ENCODE peak calls at places on chromosome 17, in seven cellular contexts. F, O, Y, M, U, Z and W are unnamed samples.

GRCh38 chr17:76480676-76481075 is 13.3 kb downstream of the AANAT start:
- DNase-seq in F (no peak), O (no peak), Y (no peak), M (no peak), U (no peak), Z (no peak), W (no peak)

GRCh38 chr17:76540381-76541300 is 797 bp downstream of the PRCD start:
- DNase-seq in F (no peak), O (peak; percentile 95), Y (peak; percentile 100), M (peak; percentile 16), U (peak; percentile 88), Z (peak; percentile 93), W (peak; percentile 97)

GRCh38 chr17:49914096-49914490 is 54.9 kb upstream of the DLX4 start:
- DNase-seq in F (no peak), O (no peak), Y (no peak), M (no peak), U (no peak), Z (no peak), W (no peak)

GRCh38 chr17:61279476-61280145 is 120.0 kb upstream of the TBX2 start:
- DNase-seq in F (no peak), O (no peak), Y (no peak), M (no peak), U (no peak), Z (no peak), W (no peak)

GRCh38 chr17:13521784-13522183 is 79.9 kb downstream of the HS3ST3A1 start:
- DNase-seq in F (no peak), O (no peak), Y (no peak), M (no peak), U (no peak), Z (no peak), W (no peak)

GRCh38 chr17:57044976-57045867 is 39.8 kb upstream of the AKAP1 start:
- DNase-seq in F (no peak), O (peak; percentile 46), Y (no peak), M (no peak), U (no peak), Z (no peak), W (peak; percentile 70)

GRCh38 chr17:80612997-80613731 is 68.5 kb downstream of the RPTOR start:
- DNase-seq in F (no peak), O (peak; percentile 82), Y (no peak), M (no peak), U (no peak), Z (no peak), W (no peak)

GRCh38 chr17:80882323-80882722 is 109.3 kb upstream of the CHMP6 start:
- DNase-seq in F (no peak), O (no peak), Y (no peak), M (no peak), U (peak; percentile 46), Z (no peak), W (peak; percentile 20)

GRCh38 chr17:10698116-10698818 is 873 bp downstream of the ADPRM start:
- DNase-seq in F (no peak), O (no peak), Y (no peak), M (no peak), U (no peak), Z (no peak), W (no peak)

GRCh38 chr17:62724398-62725146 is 83.5 kb downstream of the MARCHF10 start:
- DNase-seq in F (peak; percentile 45), O (no peak), Y (peak; percentile 31), M (peak; percentile 70), U (peak; percentile 89), Z (no peak), W (no peak)

GRCh38 chr17:64507418-64507766 is 615 bp downstream of the CEP95 start:
- DNase-seq in F (no peak), O (peak; percentile 63), Y (peak; percentile 35), M (peak; percentile 6), U (no peak), Z (no peak), W (no peak)

GRCh38 chr17:40818733-40819527 is 3.5 kb downstream of the KRT10 start:
- DNase-seq in F (peak; percentile 71), O (peak; percentile 88), Y (peak; percentile 90), M (peak; percentile 74), U (peak; percentile 94), Z (peak; percentile 53), W (peak; percentile 92)

GRCh38 chr17:39194089-39194984 is 3.1 kb downstream of the CACNB1 start:
- DNase-seq in F (no peak), O (no peak), Y (peak; percentile 93), M (no peak), U (no peak), Z (no peak), W (no peak)

GRCh38 chr17:56933868-56934267 is 20.0 kb upstream of the TRIM25 start:
- DNase-seq in F (no peak), O (no peak), Y (no peak), M (no peak), U (no peak), Z (no peak), W (no peak)

GRCh38 chr17:76569607-76570279 is 15.9 kb downstream of the ST6GALNAC2 start:
- DNase-seq in F (no peak), O (no peak), Y (peak; percentile 49), M (no peak), U (peak; percentile 82), Z (no peak), W (peak; percentile 92)

GRCh38 chr17:81025756-81026155 is 9.2 kb upstream of the BAIAP2 start:
- DNase-seq in F (no peak), O (no peak), Y (no peak), M (no peak), U (peak; percentile 68), Z (no peak), W (peak; percentile 61)

GRCh38 chr17:14746784-14747575 is 446.1 kb downstream of the HS3ST3B1 start:
- DNase-seq in F (no peak), O (no peak), Y (no peak), M (no peak), U (no peak), Z (no peak), W (no peak)

GRCh38 chr17:3547628-3548027 is 10.0 kb downstream of the TRPV3 start:
- DNase-seq in F (no peak), O (no peak), Y (peak; percentile 22), M (no peak), U (no peak), Z (no peak), W (peak; percentile 60)

GRCh38 chr17:7557825-7558543 is 566 bp upstream of the TNFSF13 start:
- DNase-seq in F (no peak), O (peak; percentile 97), Y (peak; percentile 93), M (no peak), U (peak; percentile 95), Z (no peak), W (peak; percentile 97)

GRCh38 chr17:6458416-6458950 is 14.2 kb downstream of the PIMREG start:
- DNase-seq in F (no peak), O (no peak), Y (no peak), M (no peak), U (peak; percentile 68), Z (no peak), W (peak; percentile 62)

GRCh38 chr17:40648326-40648968 is 829 bp upstream of the SMARCE1 start:
- DNase-seq in F (no peak), O (peak; percentile 65), Y (no peak), M (no peak), U (no peak), Z (no peak), W (no peak)

GRCh38 chr17:31823014-31823413 is 36.0 kb downstream of the COPRS start:
- DNase-seq in F (no peak), O (no peak), Y (no peak), M (no peak), U (no peak), Z (no peak), W (no peak)

GRCh38 chr17:59199398-59199797 is 10.4 kb upstream of the SMG8 start:
- DNase-seq in F (no peak), O (no peak), Y (no peak), M (no peak), U (no peak), Z (no peak), W (no peak)

GRCh38 chr17:75693500-75694481 is 26.7 kb downstream of the SAP30BP start:
- DNase-seq in F (no peak), O (no peak), Y (peak; percentile 79), M (no peak), U (peak; percentile 65), Z (peak; percentile 76), W (peak; percentile 92)

GRCh38 chr17:1623057-1623456 is 5.6 kb downstream of the SLC43A2 start:
- DNase-seq in F (no peak), O (no peak), Y (no peak), M (no peak), U (no peak), Z (no peak), W (no peak)

GRCh38 chr17:78583091-78583490 is 5.9 kb upstream of the DNAH17 start:
- DNase-seq in F (no peak), O (peak; percentile 32), Y (peak; percentile 78), M (no peak), U (peak; percentile 32), Z (peak; percentile 44), W (no peak)